ENCODE peak calls at places on chromosome 15, in nine cellular contexts. S is GM04503; V is left cardiac atrium; B is activated naive CD4-positive, alpha-beta T cell treated with anti-CD3 and anti-CD28 coated beads, Interleukin-2, amount 10 ng/mL, durations not matched to agents 7 days and 5 days; Y is activated CD8-positive, alpha-beta memory T cell treated with anti-CD3 and anti-CD28 coated beads for 24 hours; N is activated naive CD8-positive, alpha-beta T cell treated with anti-CD3 and anti-CD28 coated beads, Interleukin-2, amount 50 U/mL, for 24 hours; J is T-helper 2 cell; Q is AG10803; R is neuronal stem cell. E is an unnamed sample.

GRCh38 chr15:64894395-64895056 is 17.2 kb upstream of the ANKDD1A start:
- DNase-seq in V (peak), Y (peak), S (no peak), B (peak), Q (no peak), R (no peak), J (peak), N (peak), E (no peak)

GRCh38 chr15:63042879-63043340 is 363 bp downstream of the TPM1 start:
- DNase-seq in Q (no peak), S (no peak), Y (peak), B (no peak), J (peak), V (peak), N (no peak), R (no peak), E (no peak)

GRCh38 chr15:42921049-42921731 is 612 bp upstream of the TTBK2 start:
- DNase-seq in V (no peak), R (peak), N (peak), B (peak), J (peak), S (no peak), Y (no peak), Q (peak), E (no peak)

GRCh38 chr15:51647128-51647562 is 24.6 kb upstream of the DMXL2 start:
- DNase-seq in Q (peak), R (no peak), S (peak), V (peak), B (no peak), Y (no peak), N (no peak), J (no peak), E (no peak)

GRCh38 chr15:74988007-74988800 is 7.2 kb upstream of the SCAMP5 start:
- DNase-seq in B (peak), N (peak), R (no peak), Q (no peak), Y (peak), S (no peak), V (no peak), J (peak), E (peak)

GRCh38 chr15:67775265-67775664 is 50.0 kb upstream of the SKOR1 start:
- DNase-seq in Y (no peak), J (no peak), R (no peak), Q (no peak), B (no peak), V (no peak), S (no peak), N (no peak), E (no peak)

GRCh38 chr15:41116116-41116871 is at the start of gene INO80:
- DNase-seq in B (peak), V (peak), Y (peak), Q (peak), S (peak), J (peak), R (peak), N (peak), E (peak)

GRCh38 chr15:98599911-98600685 is 48.2 kb upstream of the IGF1R start:
- DNase-seq in S (peak), Y (peak), Q (peak), N (peak), J (peak), R (no peak), V (peak), B (peak), E (peak)

GRCh38 chr15:29044506-29044905 is 158.7 kb downstream of the APBA2 start:
- DNase-seq in Q (no peak), V (no peak), Y (peak), R (no peak), J (no peak), N (no peak), S (no peak), B (no peak), E (no peak)

GRCh38 chr15:62187425-62187824 is 22.3 kb upstream of the C2CD4B start:
- DNase-seq in R (no peak), Y (no peak), V (no peak), S (no peak), B (no peak), J (no peak), N (no peak), Q (no peak), E (no peak)

GRCh38 chr15:33679065-33679464 is 289.2 kb upstream of the CHRM5 start:
- DNase-seq in N (no peak), V (no peak), J (no peak), Q (no peak), S (no peak), R (no peak), Y (no peak), B (no peak), E (no peak)

GRCh38 chr15:83982748-83983147 is 252.8 kb upstream of the GOLGA6L4 start:
- DNase-seq in Q (no peak), N (no peak), V (no peak), R (no peak), S (no peak), Y (no peak), J (no peak), B (no peak), E (no peak)

GRCh38 chr15:57100136-57100539 is 181.7 kb downstream of the TCF12 start:
- DNase-seq in Q (no peak), S (no peak), B (no peak), J (no peak), R (no peak), N (no peak), V (no peak), Y (no peak), E (no peak)

GRCh38 chr15:97909291-97909891 is 51.1 kb upstream of the ARRDC4 start:
- DNase-seq in V (peak), N (peak), J (peak), Y (peak), Q (peak), S (peak), R (peak), B (peak), E (peak)

GRCh38 chr15:76903251-76903681 is 1.9 kb downstream of the SCAPER start:
- DNase-seq in J (peak), N (no peak), R (no peak), B (no peak), S (peak), Y (no peak), V (no peak), Q (peak), E (no peak)

GRCh38 chr15:49723981-49724380 is 103.1 kb downstream of the DTWD1 start:
- DNase-seq in V (no peak), B (no peak), R (no peak), Y (no peak), S (no peak), N (no peak), J (no peak), Q (no peak), E (no peak)

GRCh38 chr15:70024521-70024920 is 73.2 kb downstream of the TLE3 start:
- DNase-seq in Y (no peak), S (no peak), J (no peak), R (no peak), N (no peak), B (peak), V (no peak), Q (no peak), E (no peak)

GRCh38 chr15:100338971-100339444 is 2.8 kb downstream of the ADAMTS17 start:
- DNase-seq in S (no peak), V (peak), B (peak), N (peak), Y (peak), Q (peak), J (peak), R (peak), E (peak)

GRCh38 chr15:45790325-45790943 is 155.6 kb downstream of the SQOR start:
- DNase-seq in R (peak), J (peak), B (peak), Q (peak), S (no peak), V (no peak), Y (no peak), N (peak), E (no peak)

GRCh38 chr15:74775132-74775562 is 6.7 kb upstream of the CSK start:
- DNase-seq in S (no peak), V (no peak), Q (no peak), B (no peak), N (no peak), R (no peak), J (no peak), Y (no peak), E (no peak)

GRCh38 chr15:24955549-24955929 is 752 bp downstream of the SNRPN start:
- DNase-seq in N (peak), B (peak), Y (peak), V (peak), S (no peak), J (peak), Q (no peak), R (no peak), E (no peak)

GRCh38 chr15:91807122-91807521 is 46.4 kb upstream of the SLCO3A1 start:
- DNase-seq in Q (no peak), N (no peak), B (no peak), J (no peak), V (no peak), S (no peak), Y (no peak), R (no peak), E (no peak)

GRCh38 chr15:35557012-35557411 is 11.0 kb upstream of the DPH6 start:
- DNase-seq in Y (no peak), N (no peak), Q (no peak), B (no peak), R (no peak), S (no peak), V (no peak), J (no peak), E (no peak)

GRCh38 chr15:44427756-44428724 is 611 bp downstream of the CTDSPL2 start:
- DNase-seq in Q (peak), J (peak), N (peak), V (no peak), S (no peak), R (no peak), Y (no peak), B (no peak), E (peak)

GRCh38 chr15:100926971-100927756 is 8.0 kb downstream of the LRRK1 start:
- DNase-seq in S (no peak), V (no peak), R (no peak), Q (no peak), J (no peak), Y (no peak), N (no peak), B (no peak), E (no peak)

GRCh38 chr15:25852696-25853524 is 10.2 kb downstream of the ATP10A start:
- DNase-seq in J (peak), S (no peak), R (no peak), Y (no peak), B (peak), N (no peak), Q (peak), V (no peak), E (no peak)

GRCh38 chr15:35827156-35827555 is 281.2 kb upstream of the DPH6 start:
- DNase-seq in N (no peak), S (no peak), Y (no peak), R (no peak), Q (no peak), B (no peak), J (no peak), V (no peak), E (no peak)

GRCh38 chr15:41483519-41483918 is 10.2 kb upstream of the ITPKA start:
- DNase-seq in R (no peak), Y (no peak), S (no peak), B (no peak), Q (no peak), J (peak), V (no peak), N (no peak), E (no peak)

GRCh38 chr15:61644550-61644949 is 415.4 kb upstream of the RORA start:
- DNase-seq in V (no peak), R (no peak), Y (no peak), N (no peak), S (no peak), B (no peak), J (no peak), Q (no peak), E (peak)

GRCh38 chr15:38325290-38325990 is 72.8 kb downstream of the SPRED1 start:
- DNase-seq in Y (no peak), S (no peak), N (no peak), V (no peak), R (no peak), B (no peak), J (peak), Q (peak), E (no peak)

GRCh38 chr15:57218826-57219576 is 157.3 kb upstream of the CGNL1 start:
- DNase-seq in Y (no peak), V (no peak), S (peak), B (no peak), R (peak), Q (peak), N (no peak), J (peak), E (no peak)

GRCh38 chr15:48754011-48754410 is 56.9 kb downstream of the CEP152 start:
- DNase-seq in V (no peak), J (no peak), S (peak), R (no peak), N (no peak), Y (no peak), Q (peak), B (no peak), E (no peak)

GRCh38 chr15:74598126-74598842 is 17.4 kb upstream of the CLK3 start:
- DNase-seq in B (peak), R (peak), V (peak), Y (peak), N (peak), Q (peak), J (peak), S (peak), E (peak)

GRCh38 chr15:72178976-72179585 is 18.5 kb downstream of the GRAMD2A start:
- DNase-seq in S (no peak), J (no peak), V (no peak), N (no peak), R (no peak), Q (no peak), B (peak), Y (no peak), E (no peak)

E was measured in ELF-1.